ENCODE peak calls at places on chromosomes 3 and 15, in six cellular contexts. N is neural progenitor cell, G is GM23338, J is right atrium auricular region, P is transverse colon, L is neuronal stem cell. Q is an unnamed sample.

GRCh38 chr3:168803536-168803935 is 707.8 kb upstream of the GOLIM4 start:
- DNase-seq in N (no peak), G (no peak), J (no peak), P (no peak), L (no peak), Q (no peak)

GRCh38 chr15:99951471-99951870 is 218.2 kb upstream of the LYSMD4 start:
- DNase-seq in N (no peak), G (no peak), J (no peak), P (no peak), L (no peak), Q (no peak)

GRCh38 chr15:89383635-89384604 is 49.3 kb upstream of the POLG start:
- DNase-seq in N (no peak), G (peak; percentile 39), J (no peak), P (peak; percentile 53), L (no peak), Q (no peak)

GRCh38 chr3:16633948-16634347 is 28.7 kb upstream of the DAZL start:
- DNase-seq in N (no peak), G (no peak), J (no peak), P (no peak), L (no peak), Q (no peak)

GRCh38 chr3:71398157-71398836 is 185.2 kb downstream of the FOXP1 start:
- DNase-seq in N (no peak), G (no peak), J (no peak), P (no peak), L (no peak), Q (no peak)

GRCh38 chr3:14624498-14624897 is 27.1 kb upstream of the CCDC174 start:
- DNase-seq in N (no peak), G (no peak), J (no peak), P (no peak), L (no peak), Q (no peak)

GRCh38 chr15:42385980-42386695 is 26.8 kb downstream of the CAPN3 start:
- DNase-seq in N (no peak), G (no peak), J (no peak), P (no peak), L (no peak), Q (no peak)

GRCh38 chr15:63135804-63136203 is 14.1 kb downstream of the LACTB start:
- DNase-seq in N (no peak), G (no peak), J (no peak), P (no peak), L (no peak), Q (no peak)

GRCh38 chr15:64247906-64248541 is 85.2 kb upstream of the PPIB start:
- DNase-seq in N (no peak), G (peak; percentile 79), J (no peak), P (peak; percentile 31), L (peak; percentile 29), Q (peak; percentile 5)

GRCh38 chr3:105653868-105654267 is 214.9 kb downstream of the CBLB start:
- DNase-seq in N (no peak), G (no peak), J (no peak), P (no peak), L (no peak), Q (no peak)

GRCh38 chr15:22227961-22228762 is 147.8 kb downstream of the OR4M2 start:
- DNase-seq in N (no peak), G (no peak), J (no peak), P (no peak), L (no peak), Q (no peak)

GRCh38 chr3:35829499-35829898 is 190.2 kb downstream of the ARPP21 start:
- DNase-seq in N (no peak), G (no peak), J (no peak), P (no peak), L (no peak), Q (no peak)

GRCh38 chr15:31235298-31236183 is 91.1 kb upstream of the KLF13 start:
- DNase-seq in N (no peak), G (no peak), J (peak; percentile 69), P (peak; percentile 62), L (no peak), Q (no peak)

DNA sequence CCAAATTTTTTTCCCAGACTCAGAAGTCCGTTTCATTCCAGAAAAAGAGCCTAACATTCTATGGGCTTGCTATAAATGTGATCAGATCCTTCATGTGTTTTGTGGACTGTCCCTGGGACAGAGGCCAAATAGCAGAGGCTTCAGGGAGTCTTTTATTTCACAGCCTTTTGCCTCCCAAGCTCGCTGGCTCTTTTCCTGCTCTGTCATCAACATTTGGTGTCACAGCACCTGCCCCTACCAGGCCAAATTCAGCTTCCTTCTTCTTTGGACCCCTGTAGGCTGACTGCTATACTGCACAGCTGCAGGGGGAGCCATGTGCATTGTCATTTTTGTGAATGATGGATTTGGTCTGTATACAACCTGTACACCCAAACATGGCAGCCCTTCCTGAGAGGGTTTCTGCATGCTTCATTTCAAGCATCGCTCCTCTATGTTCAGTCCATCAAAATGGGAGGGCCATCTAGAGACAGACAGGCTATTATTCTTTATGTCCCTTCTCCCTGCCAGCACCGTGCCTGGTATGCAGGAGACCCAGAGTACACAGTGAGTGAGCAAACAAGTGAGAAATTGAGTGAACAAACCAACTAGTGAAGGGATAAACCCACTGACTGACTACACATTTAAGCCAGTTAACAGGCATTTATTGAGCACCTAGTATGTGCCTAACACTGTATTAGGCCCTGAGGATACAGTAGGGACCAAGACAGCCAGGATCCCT is 17.9 kb upstream of the RPP14 start:
- DNase-seq in N (no peak), G (peak; percentile 12), J (no peak), P (no peak), L (no peak), Q (no peak)
- H3K36me3 ChIP-seq in N (no peaks in the 10 kb centered on the region), G (no peaks in the 10 kb centered on the region), J (peaks cover 5% of the 10 kb centered on the region), P (no peaks in the 10 kb centered on the region), L (no peaks in the 10 kb centered on the region), Q (no peaks in the 10 kb centered on the region)

GRCh38 chr3:17638351-17638750 is 104.1 kb downstream of the TBC1D5 start:
- DNase-seq in N (no peak), G (no peak), J (no peak), P (no peak), L (no peak), Q (no peak)
- H3K4me3 ChIP-seq in N (no peak overlapping the region), G (no peak overlapping the region), J (no peak overlapping the region), P (no peak overlapping the region), L (no peak overlapping the region), Q (no peak overlapping the region)

GRCh38 chr3:10836676-10837075 is 20.6 kb downstream of the SLC6A11 start:
- DNase-seq in N (no peak), G (no peak), J (no peak), P (no peak), L (no peak), Q (no peak)
- H3K27me3 ChIP-seq in N (peaks cover 17% of the 10 kb centered on the region), G (no peaks in the 10 kb centered on the region), J (no peaks in the 10 kb centered on the region), P (no peaks in the 10 kb centered on the region), L (no peaks in the 10 kb centered on the region), Q (no peaks in the 10 kb centered on the region)

GRCh38 chr3:31592764-31593163 is 60.0 kb downstream of the STT3B start:
- DNase-seq in N (no peak), G (no peak), J (no peak), P (no peak), L (no peak), Q (no peak)
- H3K36me3 ChIP-seq in N (peaks cover 23% of the 10 kb centered on the region), G (no peaks in the 10 kb centered on the region), J (peaks cover 10% of the 10 kb centered on the region), P (no peaks in the 10 kb centered on the region), L (peaks cover 81% of the 10 kb centered on the region), Q (peaks cover 1% of the 10 kb centered on the region)

GRCh38 chr3:123447416-123447748 is 1.5 kb downstream of the ADCY5 start:
- DNase-seq in N (no peak), G (no peak), J (no peak), P (no peak), L (no peak), Q (no peak)
- H3K4me3 ChIP-seq in N (no peak overlapping the region), G (peak overlapping the region; percentile 43), J (peak overlapping the region; percentile 75), P (peak overlapping the region; percentile 15), L (peak overlapping the region; percentile 3), Q (no peak overlapping the region)

GRCh38 chr15:51699373-51699772 is 18.1 kb downstream of the SCG3 start:
- DNase-seq in N (no peak), G (no peak), J (no peak), P (no peak), L (no peak), Q (no peak)

GRCh38 chr15:51696566-51696965 is 15.3 kb downstream of the SCG3 start:
- DNase-seq in N (no peak), G (peak; percentile 7), J (no peak), P (no peak), L (no peak), Q (no peak)

GRCh38 chr15:51692154-51692553 is 10.9 kb downstream of the SCG3 start:
- DNase-seq in N (no peak), G (no peak), J (no peak), P (no peak), L (no peak), Q (no peak)

GRCh38 chr15:51702710-51703109 is 21.4 kb downstream of the SCG3 start:
- DNase-seq in N (no peak), G (no peak), J (no peak), P (no peak), L (no peak), Q (no peak)

DNA sequence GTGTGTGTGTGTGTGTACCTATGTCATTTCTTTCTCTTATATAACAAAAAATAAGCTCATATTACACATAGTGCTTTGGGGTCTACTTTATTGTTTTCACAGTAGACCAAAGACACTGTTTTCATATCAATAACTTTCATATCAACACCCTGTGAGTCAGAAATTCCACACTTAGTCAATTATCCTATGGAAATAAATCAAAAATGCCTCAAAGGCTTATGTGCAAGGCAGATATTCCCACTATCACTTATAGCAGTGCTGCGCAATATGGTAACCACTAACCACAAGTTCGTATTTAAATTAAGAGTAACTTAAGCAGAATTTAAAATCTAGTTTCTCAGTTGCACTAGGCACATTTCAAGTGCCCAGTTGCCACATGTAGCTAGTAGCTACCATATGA is 15.8 kb downstream of the SCG3 start:
- DNase-seq in N (no peak), G (no peak), J (no peak), P (no peak), L (no peak), Q (no peak)
- H3K27me3 ChIP-seq in N (no peaks in the 10 kb centered on the region), G (no peaks in the 10 kb centered on the region), J (no peaks in the 10 kb centered on the region), P (peaks cover 4% of the 10 kb centered on the region), L (no peaks in the 10 kb centered on the region), Q (no peaks in the 10 kb centered on the region)

DNA sequence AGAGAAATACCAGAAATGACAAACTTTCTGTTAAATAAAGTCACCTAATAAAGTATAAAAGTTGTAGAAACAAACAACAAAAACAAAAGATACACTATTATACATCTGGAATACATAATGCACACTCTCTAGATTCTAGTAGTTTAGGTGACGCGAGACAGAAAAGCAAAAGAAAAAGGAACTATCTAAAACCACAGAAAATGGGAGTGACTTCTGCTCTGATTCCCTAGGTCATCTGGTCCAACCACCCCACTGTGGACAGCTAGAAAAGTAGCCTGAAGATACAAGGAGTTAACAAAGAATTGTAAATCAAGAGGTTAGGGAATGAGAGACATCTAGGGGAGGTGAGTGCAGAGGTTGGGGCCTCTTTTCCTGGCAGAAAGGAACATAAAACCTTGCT is 39.1 kb downstream of the DHX36 start:
- DNase-seq in N (no peak), G (no peak), J (no peak), P (no peak), L (no peak), Q (no peak)
- H3K36me3 ChIP-seq in N (peaks cover 39% of the 10 kb centered on the region), G (peaks cover 81% of the 10 kb centered on the region), J (peaks cover 50% of the 10 kb centered on the region), P (no peaks in the 10 kb centered on the region), L (peaks cover 100% of the 10 kb centered on the region), Q (peaks cover 33% of the 10 kb centered on the region)

GRCh38 chr3:52688266-52688665 is 2.4 kb downstream of the GNL3 start:
- DNase-seq in N (no peak), G (no peak), J (no peak), P (no peak), L (no peak), Q (no peak)
- H3K4me3 ChIP-seq in N (no peak overlapping the region), G (no peak overlapping the region), J (no peak overlapping the region), P (no peak overlapping the region), L (no peak overlapping the region), Q (no peak overlapping the region)

GRCh38 chr15:98419173-98419814 is 229.0 kb upstream of the IGF1R start:
- DNase-seq in N (no peak), G (no peak), J (no peak), P (no peak), L (no peak), Q (no peak)
- H3K27me3 ChIP-seq in N (peaks cover 42% of the 10 kb centered on the region), G (peaks cover 36% of the 10 kb centered on the region), J (peaks cover 10% of the 10 kb centered on the region), P (peaks cover 25% of the 10 kb centered on the region), L (peaks cover 21% of the 10 kb centered on the region), Q (peaks cover 26% of the 10 kb centered on the region)

Q was measured in H7.